ENCODE peak calls at places on chromosomes 5 and 9, in eight cellular contexts. One of them, this sample, is unnamed.

GRCh38 chr9:130327070-130327780 is 61.7 kb downstream of the HMCN2 start:
- DNase-seq in neural crest cell: no peak
- DNase-seq in lung: no peak
- DNase-seq in GM13976: no peak
- DNase-seq in A549: peak
- DNase-seq in mucosa of descending colon: no peak
- DNase-seq in fibroblast of the aortic adventitia: no peak
- DNase-seq in dorsolateral prefrontal cortex: no peak
- DNase-seq in this sample: no peak

GRCh38 chr5:151222769-151223446 is 984 bp downstream of the CCDC69 start:
- DNase-seq in A549: no peak
- DNase-seq in neural crest cell: no peak
- DNase-seq in GM13976: peak
- DNase-seq in fibroblast of the aortic adventitia: peak
- DNase-seq in mucosa of descending colon: peak
- DNase-seq in lung: peak
- DNase-seq in dorsolateral prefrontal cortex: no peak
- DNase-seq in this sample: no peak

GRCh38 chr9:129933215-129933614 is 98.0 kb downstream of the USP20 start:
- DNase-seq in lung: no peak
- DNase-seq in GM13976: no peak
- DNase-seq in fibroblast of the aortic adventitia: no peak
- DNase-seq in mucosa of descending colon: no peak
- DNase-seq in dorsolateral prefrontal cortex: no peak
- DNase-seq in A549: no peak
- DNase-seq in neural crest cell: no peak
- DNase-seq in this sample: no peak

GRCh38 chr9:109477269-109478203 is 20.6 kb downstream of the PTPN3 start:
- DNase-seq in mucosa of descending colon: peak
- DNase-seq in fibroblast of the aortic adventitia: no peak
- DNase-seq in A549: peak
- DNase-seq in dorsolateral prefrontal cortex: no peak
- DNase-seq in GM13976: peak
- DNase-seq in neural crest cell: no peak
- DNase-seq in lung: peak
- DNase-seq in this sample: no peak

GRCh38 chr9:137136926-137137607 is 1.9 kb upstream of the GRIN1 start:
- DNase-seq in neural crest cell: no peak
- DNase-seq in A549: no peak
- DNase-seq in dorsolateral prefrontal cortex: no peak
- DNase-seq in mucosa of descending colon: no peak
- DNase-seq in fibroblast of the aortic adventitia: no peak
- DNase-seq in GM13976: no peak
- DNase-seq in lung: no peak
- DNase-seq in this sample: no peak

GRCh38 chr9:89427621-89428221 is 70.2 kb downstream of the SEMA4D start:
- DNase-seq in mucosa of descending colon: no peak
- DNase-seq in dorsolateral prefrontal cortex: no peak
- DNase-seq in GM13976: peak
- DNase-seq in neural crest cell: no peak
- DNase-seq in lung: no peak
- DNase-seq in A549: no peak
- DNase-seq in fibroblast of the aortic adventitia: no peak
- DNase-seq in this sample: no peak

GRCh38 chr5:37120270-37120669 is 128.9 kb downstream of the CPLANE1 start:
- DNase-seq in lung: no peak
- DNase-seq in neural crest cell: no peak
- DNase-seq in A549: no peak
- DNase-seq in fibroblast of the aortic adventitia: no peak
- DNase-seq in mucosa of descending colon: no peak
- DNase-seq in GM13976: no peak
- DNase-seq in dorsolateral prefrontal cortex: no peak
- DNase-seq in this sample: no peak

GRCh38 chr5:39025456-39025855 is 48.7 kb downstream of the RICTOR start:
- DNase-seq in fibroblast of the aortic adventitia: no peak
- DNase-seq in mucosa of descending colon: no peak
- DNase-seq in dorsolateral prefrontal cortex: no peak
- DNase-seq in lung: no peak
- DNase-seq in A549: no peak
- DNase-seq in neural crest cell: no peak
- DNase-seq in GM13976: no peak
- DNase-seq in this sample: no peak

GRCh38 chr9:38311382-38312270 is 80.9 kb upstream of the ALDH1B1 start:
- DNase-seq in mucosa of descending colon: no peak
- DNase-seq in neural crest cell: no peak
- DNase-seq in fibroblast of the aortic adventitia: no peak
- DNase-seq in GM13976: no peak
- DNase-seq in dorsolateral prefrontal cortex: no peak
- DNase-seq in A549: no peak
- DNase-seq in lung: no peak
- DNase-seq in this sample: no peak

GRCh38 chr9:12775373-12775962 is 648 bp downstream of the LURAP1L start:
- DNase-seq in A549: no peak
- DNase-seq in mucosa of descending colon: peak
- DNase-seq in dorsolateral prefrontal cortex: peak
- DNase-seq in fibroblast of the aortic adventitia: no peak
- DNase-seq in GM13976: peak
- DNase-seq in lung: no peak
- DNase-seq in neural crest cell: peak
- DNase-seq in this sample: no peak

GRCh38 chr9:111943746-111944145 is 47.1 kb downstream of the UGCG start:
- DNase-seq in fibroblast of the aortic adventitia: no peak
- DNase-seq in dorsolateral prefrontal cortex: no peak
- DNase-seq in lung: no peak
- DNase-seq in neural crest cell: no peak
- DNase-seq in A549: no peak
- DNase-seq in mucosa of descending colon: no peak
- DNase-seq in GM13976: no peak
- DNase-seq in this sample: no peak

GRCh38 chr9:17862081-17862480 is 283.2 kb downstream of the SH3GL2 start:
- DNase-seq in GM13976: no peak
- DNase-seq in fibroblast of the aortic adventitia: no peak
- DNase-seq in dorsolateral prefrontal cortex: no peak
- DNase-seq in lung: no peak
- DNase-seq in A549: no peak
- DNase-seq in mucosa of descending colon: no peak
- DNase-seq in neural crest cell: no peak
- DNase-seq in this sample: no peak

GRCh38 chr9:126009047-126009446 is 261.9 kb downstream of the PBX3 start:
- DNase-seq in A549: no peak
- DNase-seq in lung: no peak
- DNase-seq in GM13976: no peak
- DNase-seq in fibroblast of the aortic adventitia: no peak
- DNase-seq in neural crest cell: no peak
- DNase-seq in mucosa of descending colon: no peak
- DNase-seq in dorsolateral prefrontal cortex: no peak
- DNase-seq in this sample: no peak
- TF ChIP-seq CTCF in A549: no peak
- TF ChIP-seq CTCF in lung: no peak
- TF ChIP-seq CTCF in GM13976: no peak
- TF ChIP-seq CTCF in fibroblast of the aortic adventitia: peak
- TF ChIP-seq CTCF in neural crest cell: peak
- TF ChIP-seq CTCF in mucosa of descending colon: no peak
- TF ChIP-seq CTCF in dorsolateral prefrontal cortex: no peak
- TF ChIP-seq CTCF in this sample: no peak

DNA sequence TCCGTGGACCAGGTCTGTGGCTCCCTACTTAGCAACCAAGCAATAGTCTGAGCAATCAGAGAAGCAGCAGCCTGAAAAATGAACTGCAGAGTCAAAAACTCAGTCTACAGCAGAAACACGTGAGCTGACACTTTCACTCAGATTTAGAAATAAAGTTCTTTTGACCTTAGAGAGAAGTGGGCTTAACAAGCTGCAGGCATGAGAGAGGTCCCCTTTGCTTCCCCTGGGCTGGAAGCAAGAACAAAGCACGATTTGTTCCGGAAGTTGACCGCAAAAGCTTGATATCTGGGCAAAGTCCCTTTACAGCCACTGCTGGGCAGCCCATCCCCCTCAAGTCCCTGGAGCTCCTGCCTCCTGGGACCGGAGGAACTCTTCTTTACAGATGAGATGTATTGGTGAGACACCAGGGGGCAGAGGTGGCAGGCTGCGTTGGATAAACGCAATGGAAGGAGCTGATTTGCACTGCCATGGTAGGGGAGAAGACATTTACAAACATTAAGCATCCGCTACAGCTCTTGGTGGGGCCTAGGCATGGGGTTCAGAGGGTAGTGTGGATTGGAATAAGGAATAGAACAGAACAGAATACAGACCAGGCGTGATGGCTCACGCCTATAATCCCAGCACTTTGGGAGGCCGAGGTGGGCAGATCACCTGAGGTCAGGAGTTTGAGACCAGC is 5.8 kb upstream of the SOWAHA start:
- DNase-seq in lung: no peak
- DNase-seq in mucosa of descending colon: peak
- DNase-seq in GM13976: no peak
- DNase-seq in fibroblast of the aortic adventitia: no peak
- DNase-seq in dorsolateral prefrontal cortex: peak
- DNase-seq in A549: peak
- DNase-seq in neural crest cell: peak
- DNase-seq in this sample: no peak
- TF ChIP-seq CTCF in lung: no peak
- TF ChIP-seq CTCF in mucosa of descending colon: peak
- TF ChIP-seq CTCF in GM13976: no peak
- TF ChIP-seq CTCF in fibroblast of the aortic adventitia: no peak
- TF ChIP-seq CTCF in dorsolateral prefrontal cortex: no peak
- TF ChIP-seq CTCF in A549: peak
- TF ChIP-seq CTCF in neural crest cell: peak
- TF ChIP-seq CTCF in this sample: no peak

DNA sequence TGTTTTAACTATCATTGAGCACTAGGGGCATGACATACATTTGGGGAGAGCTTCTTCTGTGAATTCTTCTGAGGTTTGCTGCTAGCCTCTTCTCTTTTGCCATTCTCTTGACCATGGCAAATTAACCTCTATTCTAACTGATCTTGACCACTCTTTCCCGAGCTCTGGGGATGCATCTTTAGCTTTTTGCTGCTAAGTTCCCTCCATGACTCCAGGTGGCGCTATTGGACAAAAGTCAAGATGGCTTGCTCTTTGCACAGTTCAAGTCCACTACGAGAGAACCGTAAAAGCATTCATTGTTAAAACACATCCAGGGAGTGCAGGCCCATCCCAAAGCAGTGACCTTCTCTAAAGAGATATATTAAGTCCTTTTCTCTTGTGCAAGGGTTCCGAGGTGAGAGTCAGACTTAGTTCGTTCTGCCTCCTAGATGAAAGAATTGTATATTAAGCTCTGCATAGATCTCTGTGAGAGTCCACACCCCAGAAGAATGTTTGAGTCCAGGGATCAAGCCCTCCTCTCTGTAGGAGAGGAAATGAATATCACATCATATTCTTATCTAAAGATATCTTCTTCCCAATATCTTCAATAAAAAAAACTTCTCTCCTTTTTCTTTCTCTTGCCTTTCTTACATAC is 1152.9 kb upstream of the CDH6 start:
- DNase-seq in fibroblast of the aortic adventitia: peak
- DNase-seq in GM13976: peak
- DNase-seq in dorsolateral prefrontal cortex: no peak
- DNase-seq in lung: no peak
- DNase-seq in A549: peak
- DNase-seq in mucosa of descending colon: no peak
- DNase-seq in neural crest cell: peak
- DNase-seq in this sample: peak
- TF ChIP-seq CTCF in fibroblast of the aortic adventitia: peak
- TF ChIP-seq CTCF in GM13976: peak
- TF ChIP-seq CTCF in dorsolateral prefrontal cortex: peak
- TF ChIP-seq CTCF in lung: no peak
- TF ChIP-seq CTCF in A549: peak
- TF ChIP-seq CTCF in mucosa of descending colon: no peak
- TF ChIP-seq CTCF in neural crest cell: peak
- TF ChIP-seq CTCF in this sample: peak

GRCh38 chr9:126376311-126376902 is 49.8 kb downstream of the MVB12B start:
- DNase-seq in mucosa of descending colon: peak
- DNase-seq in neural crest cell: peak
- DNase-seq in A549: no peak
- DNase-seq in dorsolateral prefrontal cortex: peak
- DNase-seq in GM13976: no peak
- DNase-seq in lung: no peak
- DNase-seq in fibroblast of the aortic adventitia: no peak
- DNase-seq in this sample: no peak
- TF ChIP-seq CTCF in mucosa of descending colon: no peak
- TF ChIP-seq CTCF in neural crest cell: no peak
- TF ChIP-seq CTCF in A549: no peak
- TF ChIP-seq CTCF in dorsolateral prefrontal cortex: no peak
- TF ChIP-seq CTCF in GM13976: no peak
- TF ChIP-seq CTCF in lung: no peak
- TF ChIP-seq CTCF in fibroblast of the aortic adventitia: no peak
- TF ChIP-seq CTCF in this sample: no peak